ENCODE peak calls at places on chromosomes 3 and 15, in five cellular contexts. Q is NCI-H1105, M is astrocyte, C is Karpas-422, A is heart right ventricle. R is an unnamed sample.

GRCh38 chr15:44177139-44177538 is 17.9 kb downstream of the FRMD5 start:
- DNase-seq in Q (no peak), M (no peak), C (no peak), A (no peak), R (no peak)

GRCh38 chr3:122214718-122215117 is 31.2 kb downstream of the CASR start:
- DNase-seq in Q (no peak), M (no peak), C (no peak), A (no peak), R (no peak)

GRCh38 chr15:40470423-40471104 is at the start of gene CHST14:
- DNase-seq in Q (peak), M (peak), C (peak), A (peak), R (peak)

GRCh38 chr3:24645047-24645446 is 150.4 kb upstream of the THRB start:
- DNase-seq in Q (no peak), M (no peak), C (no peak), A (no peak), R (no peak)

GRCh38 chr15:39784638-39785037 is 2.0 kb upstream of the FSIP1 start:
- DNase-seq in Q (no peak), M (no peak), C (no peak), A (no peak), R (no peak)

GRCh38 chr3:55877703-55878102 is 390.6 kb upstream of the WNT5A start:
- DNase-seq in Q (no peak), M (no peak), C (peak), A (no peak), R (no peak)

GRCh38 chr15:76139368-76140068 is 79.7 kb downstream of the TMEM266 start:
- DNase-seq in Q (peak), M (peak), C (peak), A (peak), R (peak)

GRCh38 chr15:63888146-63888545 is 54.4 kb upstream of the HERC1 start:
- DNase-seq in Q (no peak), M (no peak), C (no peak), A (no peak), R (no peak)

GRCh38 chr3:126985143-126985985 is 2.4 kb downstream of the PLXNA1 start:
- DNase-seq in Q (no peak), M (no peak), C (no peak), A (no peak), R (peak)

GRCh38 chr3:152328841-152329240 is 60.1 kb downstream of the MBNL1 start:
- DNase-seq in Q (no peak), M (peak), C (no peak), A (no peak), R (no peak)

GRCh38 chr15:81182746-81183402 is 13.8 kb upstream of the IL16 start:
- DNase-seq in Q (no peak), M (no peak), C (no peak), A (peak), R (peak)

GRCh38 chr15:72358532-72359180 is 17.2 kb downstream of the HEXA start:
- DNase-seq in Q (no peak), M (peak), C (no peak), A (peak), R (peak)

GRCh38 chr3:30526031-30526430 is 80.4 kb upstream of the TGFBR2 start:
- DNase-seq in Q (no peak), M (no peak), C (no peak), A (no peak), R (no peak)

GRCh38 chr15:56981160-56981559 is 62.7 kb downstream of the TCF12 start:
- DNase-seq in Q (no peak), M (no peak), C (no peak), A (no peak), R (no peak)

GRCh38 chr15:39960411-39960810 is 26.5 kb downstream of the EIF2AK4 start:
- DNase-seq in Q (no peak), M (no peak), C (no peak), A (no peak), R (peak)

GRCh38 chr3:132417695-132418520 is 606 bp downstream of the DNAJC13 start:
- DNase-seq in Q (peak), M (peak), C (peak), A (peak), R (no peak)

GRCh38 chr15:75314552-75315290 is 21.1 kb upstream of the COMMD4 start:
- DNase-seq in Q (no peak), M (no peak), C (no peak), A (no peak), R (no peak)

GRCh38 chr3:10021856-10022775 is 4.1 kb upstream of the FANCD2 start:
- DNase-seq in Q (no peak), M (no peak), C (no peak), A (no peak), R (no peak)

GRCh38 chr3:63364495-63364894 is 86.4 kb downstream of the SYNPR start:
- DNase-seq in Q (no peak), M (peak), C (peak), A (no peak), R (no peak)